ENCODE peak calls at places on chromosome 7, in six cellular contexts. One of them, this sample, is unnamed.

GRCh38 chr7:134891262-134892001 is 94.9 kb upstream of the AGBL3 start:
- DNase-seq in NCI-H1417: peak
- DNase-seq in fibroblast of lung: peak
- DNase-seq in RCC 7860: peak
- DNase-seq in sciatic nerve: peak
- DNase-seq in head of caudate nucleus: peak
- DNase-seq in this sample: peak

GRCh38 chr7:130662426-130662825 is 6.1 kb downstream of the COPG2 start:
- DNase-seq in NCI-H1417: no peak
- DNase-seq in fibroblast of lung: no peak
- DNase-seq in RCC 7860: no peak
- DNase-seq in sciatic nerve: no peak
- DNase-seq in head of caudate nucleus: no peak
- DNase-seq in this sample: no peak

GRCh38 chr7:81618400-81619014 is 151.3 kb downstream of the HGF start:
- DNase-seq in NCI-H1417: no peak
- DNase-seq in fibroblast of lung: peak
- DNase-seq in RCC 7860: peak
- DNase-seq in sciatic nerve: no peak
- DNase-seq in head of caudate nucleus: no peak
- DNase-seq in this sample: no peak

GRCh38 chr7:143055754-143056153 is 3.6 kb downstream of the OR6V1 start:
- DNase-seq in NCI-H1417: no peak
- DNase-seq in fibroblast of lung: no peak
- DNase-seq in RCC 7860: no peak
- DNase-seq in sciatic nerve: no peak
- DNase-seq in head of caudate nucleus: no peak
- DNase-seq in this sample: no peak

GRCh38 chr7:17599733-17600685 is 301.6 kb downstream of the AHR start:
- DNase-seq in NCI-H1417: peak
- DNase-seq in fibroblast of lung: peak
- DNase-seq in RCC 7860: peak
- DNase-seq in sciatic nerve: no peak
- DNase-seq in head of caudate nucleus: no peak
- DNase-seq in this sample: no peak

GRCh38 chr7:38748056-38748610 is 117.0 kb upstream of the AMPH start:
- DNase-seq in NCI-H1417: no peak
- DNase-seq in fibroblast of lung: peak
- DNase-seq in RCC 7860: no peak
- DNase-seq in sciatic nerve: no peak
- DNase-seq in head of caudate nucleus: no peak
- DNase-seq in this sample: no peak

GRCh38 chr7:95989301-95989700 is 216.9 kb downstream of the DYNC1I1 start:
- DNase-seq in NCI-H1417: no peak
- DNase-seq in fibroblast of lung: no peak
- DNase-seq in RCC 7860: no peak
- DNase-seq in sciatic nerve: no peak
- DNase-seq in head of caudate nucleus: peak
- DNase-seq in this sample: no peak

GRCh38 chr7:91397099-91397498 is 132.9 kb downstream of the FZD1 start:
- DNase-seq in NCI-H1417: no peak
- DNase-seq in fibroblast of lung: peak
- DNase-seq in RCC 7860: no peak
- DNase-seq in sciatic nerve: no peak
- DNase-seq in head of caudate nucleus: no peak
- DNase-seq in this sample: no peak

GRCh38 chr7:29424984-29425309 is 138.7 kb upstream of the PRR15 start:
- DNase-seq in NCI-H1417: no peak
- DNase-seq in fibroblast of lung: no peak
- DNase-seq in RCC 7860: no peak
- DNase-seq in sciatic nerve: no peak
- DNase-seq in head of caudate nucleus: no peak
- DNase-seq in this sample: no peak

GRCh38 chr7:155482511-155483183 is 24.7 kb downstream of the EN2 start:
- DNase-seq in NCI-H1417: no peak
- DNase-seq in fibroblast of lung: no peak
- DNase-seq in RCC 7860: no peak
- DNase-seq in sciatic nerve: no peak
- DNase-seq in head of caudate nucleus: no peak
- DNase-seq in this sample: no peak

GRCh38 chr7:55074008-55074499 is 55.2 kb downstream of the EGFR start:
- DNase-seq in NCI-H1417: peak
- DNase-seq in fibroblast of lung: peak
- DNase-seq in RCC 7860: peak
- DNase-seq in sciatic nerve: no peak
- DNase-seq in head of caudate nucleus: no peak
- DNase-seq in this sample: no peak

GRCh38 chr7:100675581-100676350 is 2.2 kb downstream of the GNB2 start:
- DNase-seq in NCI-H1417: peak
- DNase-seq in fibroblast of lung: peak
- DNase-seq in RCC 7860: peak
- DNase-seq in sciatic nerve: peak
- DNase-seq in head of caudate nucleus: peak
- DNase-seq in this sample: peak

GRCh38 chr7:34652784-34653183 is 5.2 kb upstream of the NPSR1 start:
- DNase-seq in NCI-H1417: no peak
- DNase-seq in fibroblast of lung: no peak
- DNase-seq in RCC 7860: no peak
- DNase-seq in sciatic nerve: no peak
- DNase-seq in head of caudate nucleus: no peak
- DNase-seq in this sample: no peak

GRCh38 chr7:158141221-158141582 is 446.4 kb downstream of the PTPRN2 start:
- DNase-seq in NCI-H1417: no peak
- DNase-seq in fibroblast of lung: no peak
- DNase-seq in RCC 7860: no peak
- DNase-seq in sciatic nerve: no peak
- DNase-seq in head of caudate nucleus: no peak
- DNase-seq in this sample: no peak

GRCh38 chr7:12754179-12754578 is 66.7 kb downstream of the ARL4A start:
- DNase-seq in NCI-H1417: no peak
- DNase-seq in fibroblast of lung: no peak
- DNase-seq in RCC 7860: no peak
- DNase-seq in sciatic nerve: no peak
- DNase-seq in head of caudate nucleus: no peak
- DNase-seq in this sample: no peak

GRCh38 chr7:42454006-42454405 is 217.0 kb upstream of the GLI3 start:
- DNase-seq in NCI-H1417: no peak
- DNase-seq in fibroblast of lung: no peak
- DNase-seq in RCC 7860: no peak
- DNase-seq in sciatic nerve: no peak
- DNase-seq in head of caudate nucleus: no peak
- DNase-seq in this sample: no peak

GRCh38 chr7:33916357-33917081 is 11.2 kb downstream of the BMPER start:
- DNase-seq in NCI-H1417: no peak
- DNase-seq in fibroblast of lung: no peak
- DNase-seq in RCC 7860: no peak
- DNase-seq in sciatic nerve: no peak
- DNase-seq in head of caudate nucleus: no peak
- DNase-seq in this sample: no peak

GRCh38 chr7:130273081-130273699 is 6.5 kb downstream of the CPA2 start:
- DNase-seq in NCI-H1417: peak
- DNase-seq in fibroblast of lung: peak
- DNase-seq in RCC 7860: no peak
- DNase-seq in sciatic nerve: no peak
- DNase-seq in head of caudate nucleus: peak
- DNase-seq in this sample: no peak

GRCh38 chr7:1668486-1668931 is 1.6 kb upstream of the ELFN1 start:
- DNase-seq in NCI-H1417: no peak
- DNase-seq in fibroblast of lung: no peak
- DNase-seq in RCC 7860: no peak
- DNase-seq in sciatic nerve: peak
- DNase-seq in head of caudate nucleus: no peak
- DNase-seq in this sample: peak

GRCh38 chr7:46210467-46210866 is 289.4 kb upstream of the IGFBP3 start:
- DNase-seq in NCI-H1417: no peak
- DNase-seq in fibroblast of lung: no peak
- DNase-seq in RCC 7860: no peak
- DNase-seq in sciatic nerve: no peak
- DNase-seq in head of caudate nucleus: no peak
- DNase-seq in this sample: no peak

GRCh38 chr7:45698527-45699309 is 124.5 kb downstream of the ADCY1 start:
- DNase-seq in NCI-H1417: no peak
- DNase-seq in fibroblast of lung: no peak
- DNase-seq in RCC 7860: no peak
- DNase-seq in sciatic nerve: no peak
- DNase-seq in head of caudate nucleus: peak
- DNase-seq in this sample: no peak

GRCh38 chr7:155192961-155193640 is 104.6 kb upstream of the INSIG1 start:
- DNase-seq in NCI-H1417: no peak
- DNase-seq in fibroblast of lung: no peak
- DNase-seq in RCC 7860: no peak
- DNase-seq in sciatic nerve: no peak
- DNase-seq in head of caudate nucleus: peak
- DNase-seq in this sample: no peak

GRCh38 chr7:64946772-64947171 is 43.7 kb downstream of the ZNF273 start:
- DNase-seq in NCI-H1417: peak
- DNase-seq in fibroblast of lung: peak
- DNase-seq in RCC 7860: no peak
- DNase-seq in sciatic nerve: no peak
- DNase-seq in head of caudate nucleus: peak
- DNase-seq in this sample: no peak

GRCh38 chr7:93178213-93178612 is 30.0 kb upstream of the SAMD9L start:
- DNase-seq in NCI-H1417: peak
- DNase-seq in fibroblast of lung: peak
- DNase-seq in RCC 7860: no peak
- DNase-seq in sciatic nerve: no peak
- DNase-seq in head of caudate nucleus: no peak
- DNase-seq in this sample: no peak

GRCh38 chr7:86904949-86905834 is 154.3 kb downstream of the ELAPOR2 start:
- DNase-seq in NCI-H1417: peak
- DNase-seq in fibroblast of lung: peak
- DNase-seq in RCC 7860: no peak
- DNase-seq in sciatic nerve: no peak
- DNase-seq in head of caudate nucleus: peak
- DNase-seq in this sample: no peak

GRCh38 chr7:131625817-131626372 is 69.5 kb upstream of the PODXL start:
- DNase-seq in NCI-H1417: no peak
- DNase-seq in fibroblast of lung: peak
- DNase-seq in RCC 7860: peak
- DNase-seq in sciatic nerve: no peak
- DNase-seq in head of caudate nucleus: no peak
- DNase-seq in this sample: peak

GRCh38 chr7:43648725-43649406 is 66.0 kb downstream of the STK17A start:
- DNase-seq in NCI-H1417: no peak
- DNase-seq in fibroblast of lung: peak
- DNase-seq in RCC 7860: peak
- DNase-seq in sciatic nerve: no peak
- DNase-seq in head of caudate nucleus: peak
- DNase-seq in this sample: no peak

GRCh38 chr7:114825423-114825951 is 96.4 kb upstream of the MDFIC start:
- DNase-seq in NCI-H1417: no peak
- DNase-seq in fibroblast of lung: no peak
- DNase-seq in RCC 7860: no peak
- DNase-seq in sciatic nerve: no peak
- DNase-seq in head of caudate nucleus: no peak
- DNase-seq in this sample: no peak

GRCh38 chr7:41996381-41997035 is 240.5 kb downstream of the GLI3 start:
- DNase-seq in NCI-H1417: no peak
- DNase-seq in fibroblast of lung: peak
- DNase-seq in RCC 7860: peak
- DNase-seq in sciatic nerve: no peak
- DNase-seq in head of caudate nucleus: no peak
- DNase-seq in this sample: no peak

GRCh38 chr7:105268511-105269392 is 120.0 kb downstream of the SRPK2 start:
- DNase-seq in NCI-H1417: peak
- DNase-seq in fibroblast of lung: peak
- DNase-seq in RCC 7860: peak
- DNase-seq in sciatic nerve: no peak
- DNase-seq in head of caudate nucleus: peak
- DNase-seq in this sample: no peak

GRCh38 chr7:925601-926000 is 28.9 kb downstream of the ADAP1 start:
- DNase-seq in NCI-H1417: no peak
- DNase-seq in fibroblast of lung: no peak
- DNase-seq in RCC 7860: no peak
- DNase-seq in sciatic nerve: peak
- DNase-seq in head of caudate nucleus: peak
- DNase-seq in this sample: no peak

GRCh38 chr7:94394058-94394398 is 667 bp upstream of the COL1A2 start:
- DNase-seq in NCI-H1417: no peak
- DNase-seq in fibroblast of lung: no peak
- DNase-seq in RCC 7860: no peak
- DNase-seq in sciatic nerve: peak
- DNase-seq in head of caudate nucleus: no peak
- DNase-seq in this sample: peak

GRCh38 chr7:45184326-45185027 is 26.9 kb downstream of the RAMP3 start:
- DNase-seq in NCI-H1417: no peak
- DNase-seq in fibroblast of lung: no peak
- DNase-seq in RCC 7860: no peak
- DNase-seq in sciatic nerve: peak
- DNase-seq in head of caudate nucleus: no peak
- DNase-seq in this sample: no peak

GRCh38 chr7:94400643-94401042 is 5.9 kb downstream of the COL1A2 start:
- DNase-seq in NCI-H1417: no peak
- DNase-seq in fibroblast of lung: no peak
- DNase-seq in RCC 7860: no peak
- DNase-seq in sciatic nerve: no peak
- DNase-seq in head of caudate nucleus: no peak
- DNase-seq in this sample: no peak

GRCh38 chr7:151103973-151104372 is 17.7 kb downstream of the AGAP3 start:
- DNase-seq in NCI-H1417: no peak
- DNase-seq in fibroblast of lung: no peak
- DNase-seq in RCC 7860: no peak
- DNase-seq in sciatic nerve: no peak
- DNase-seq in head of caudate nucleus: no peak
- DNase-seq in this sample: no peak

GRCh38 chr7:106570146-106570545 is 90.8 kb downstream of the CCDC71L start:
- DNase-seq in NCI-H1417: no peak
- DNase-seq in fibroblast of lung: no peak
- DNase-seq in RCC 7860: no peak
- DNase-seq in sciatic nerve: no peak
- DNase-seq in head of caudate nucleus: no peak
- DNase-seq in this sample: no peak

This sample was measured in psoas muscle.